ENCODE peak calls at places on chromosome 15, in nine cellular contexts. H, W, N, M, G, E, K, J and F are unnamed samples.

GRCh38 chr15:81301815-81302399 is 22.0 kb downstream of the STARD5 start:
- DNase-seq in H (no peak), W (no peak), N (peak), M (no peak), G (no peak), E (peak), K (no peak), J (no peak), F (peak)

GRCh38 chr15:51830279-51830806 is 890 bp downstream of the TMOD3 start:
- DNase-seq in H (no peak), W (peak), N (no peak), M (no peak), G (peak), E (no peak), K (peak), J (no peak), F (peak)

GRCh38 chr15:93331545-93332117 is 242.6 kb upstream of the RGMA start:
- DNase-seq in H (peak), W (no peak), N (no peak), M (no peak), G (no peak), E (no peak), K (no peak), J (peak), F (no peak)

GRCh38 chr15:40590635-40591105 is 3.4 kb upstream of the KNL1 start:
- DNase-seq in H (no peak), W (peak), N (no peak), M (no peak), G (no peak), E (no peak), K (peak), J (no peak), F (no peak)

GRCh38 chr15:77696006-77696631 is 63.4 kb upstream of the LINGO1 start:
- DNase-seq in H (no peak), W (no peak), N (no peak), M (no peak), G (no peak), E (no peak), K (no peak), J (no peak), F (no peak)

GRCh38 chr15:40762919-40763800 is 708 bp upstream of the GCHFR start:
- DNase-seq in H (peak), W (peak), N (peak), M (peak), G (peak), E (peak), K (peak), J (no peak), F (peak)

GRCh38 chr15:29687204-29687768 is 135.0 kb downstream of the TJP1 start:
- DNase-seq in H (no peak), W (no peak), N (no peak), M (no peak), G (no peak), E (peak), K (no peak), J (no peak), F (no peak)

GRCh38 chr15:63465104-63465503 is 39.3 kb upstream of the USP3 start:
- DNase-seq in H (no peak), W (peak), N (no peak), M (no peak), G (peak), E (no peak), K (peak), J (no peak), F (no peak)

GRCh38 chr15:39961051-39961450 is 27.1 kb downstream of the EIF2AK4 start:
- DNase-seq in H (no peak), W (no peak), N (no peak), M (no peak), G (no peak), E (no peak), K (no peak), J (no peak), F (no peak)

GRCh38 chr15:93378547-93378946 is 289.5 kb upstream of the RGMA start:
- DNase-seq in H (no peak), W (no peak), N (no peak), M (no peak), G (no peak), E (no peak), K (no peak), J (no peak), F (no peak)

GRCh38 chr15:90414408-90415028 is 26.5 kb downstream of the IQGAP1 start:
- DNase-seq in H (no peak), W (peak), N (no peak), M (no peak), G (peak), E (no peak), K (peak), J (no peak), F (no peak)

GRCh38 chr15:58694641-58695398 is 54.7 kb downstream of the ADAM10 start:
- DNase-seq in H (no peak), W (peak), N (no peak), M (no peak), G (no peak), E (no peak), K (peak), J (no peak), F (no peak)

GRCh38 chr15:41483115-41483514 is 10.6 kb upstream of the ITPKA start:
- DNase-seq in H (no peak), W (no peak), N (no peak), M (no peak), G (no peak), E (no peak), K (no peak), J (no peak), F (peak)

GRCh38 chr15:76032046-76032445 is 19.8 kb upstream of the NRG4 start:
- DNase-seq in H (no peak), W (no peak), N (no peak), M (no peak), G (no peak), E (no peak), K (no peak), J (no peak), F (no peak)

GRCh38 chr15:19987389-19988048 is 554.1 kb downstream of the GOLGA6L6 start:
- DNase-seq in H (no peak), W (no peak), N (no peak), M (no peak), G (no peak), E (no peak), K (no peak), J (peak), F (no peak)

GRCh38 chr15:74314897-74315438 is 52.5 kb downstream of the CYP11A1 start:
- DNase-seq in H (no peak), W (no peak), N (no peak), M (no peak), G (no peak), E (no peak), K (no peak), J (no peak), F (no peak)

GRCh38 chr15:67479781-67480180 is 41.1 kb upstream of the C15orf61 start:
- DNase-seq in H (no peak), W (peak), N (no peak), M (no peak), G (no peak), E (no peak), K (peak), J (no peak), F (no peak)

GRCh38 chr15:22968356-22968755 is 11.8 kb downstream of the CYFIP1 start:
- DNase-seq in H (no peak), W (peak), N (no peak), M (no peak), G (peak), E (no peak), K (peak), J (no peak), F (peak)

GRCh38 chr15:85616549-85616948 is 178.2 kb downstream of the KLHL25 start:
- DNase-seq in H (no peak), W (peak), N (no peak), M (no peak), G (no peak), E (no peak), K (peak), J (no peak), F (no peak)

GRCh38 chr15:33494306-33494705 is 183.5 kb downstream of the RYR3 start:
- DNase-seq in H (no peak), W (no peak), N (no peak), M (no peak), G (no peak), E (no peak), K (no peak), J (no peak), F (no peak)

GRCh38 chr15:82771789-82772607 is 33.9 kb downstream of the FSD2 start:
- DNase-seq in H (no peak), W (no peak), N (no peak), M (no peak), G (peak), E (no peak), K (no peak), J (no peak), F (no peak)

GRCh38 chr15:57529748-57530147 is 62.0 kb upstream of the MYZAP start:
- DNase-seq in H (no peak), W (no peak), N (no peak), M (no peak), G (no peak), E (no peak), K (no peak), J (no peak), F (no peak)

GRCh38 chr15:74289671-74290070 is 53.5 kb downstream of the CCDC33 start:
- DNase-seq in H (no peak), W (no peak), N (no peak), M (no peak), G (no peak), E (no peak), K (no peak), J (no peak), F (no peak)

GRCh38 chr15:85162237-85162636 is 180.6 kb downstream of the PDE8A start:
- DNase-seq in H (no peak), W (no peak), N (no peak), M (no peak), G (no peak), E (no peak), K (no peak), J (no peak), F (no peak)

GRCh38 chr15:89880727-89881126 is 13.1 kb downstream of the AP3S2 start:
- DNase-seq in H (no peak), W (no peak), N (no peak), M (no peak), G (no peak), E (no peak), K (no peak), J (no peak), F (no peak)

GRCh38 chr15:40233727-40234577 is 4.9 kb upstream of the PAK6 start:
- DNase-seq in H (no peak), W (no peak), N (no peak), M (no peak), G (peak), E (peak), K (no peak), J (peak), F (no peak)

GRCh38 chr15:96342611-96343528 is 12.4 kb downstream of the NR2F2 start:
- DNase-seq in H (peak), W (peak), N (no peak), M (no peak), G (no peak), E (no peak), K (peak), J (peak), F (no peak)

GRCh38 chr15:69704229-69704628 is 251.6 kb downstream of the RPLP1 start:
- DNase-seq in H (no peak), W (no peak), N (no peak), M (no peak), G (peak), E (no peak), K (peak), J (no peak), F (no peak)

GRCh38 chr15:32936283-32936918 is 218.6 kb downstream of the GREM1 start:
- DNase-seq in H (no peak), W (peak), N (no peak), M (no peak), G (peak), E (no peak), K (peak), J (no peak), F (peak)

GRCh38 chr15:33160581-33161165 is 33.8 kb downstream of the FMN1 start:
- DNase-seq in H (no peak), W (no peak), N (no peak), M (no peak), G (no peak), E (no peak), K (no peak), J (no peak), F (no peak)

DNA sequence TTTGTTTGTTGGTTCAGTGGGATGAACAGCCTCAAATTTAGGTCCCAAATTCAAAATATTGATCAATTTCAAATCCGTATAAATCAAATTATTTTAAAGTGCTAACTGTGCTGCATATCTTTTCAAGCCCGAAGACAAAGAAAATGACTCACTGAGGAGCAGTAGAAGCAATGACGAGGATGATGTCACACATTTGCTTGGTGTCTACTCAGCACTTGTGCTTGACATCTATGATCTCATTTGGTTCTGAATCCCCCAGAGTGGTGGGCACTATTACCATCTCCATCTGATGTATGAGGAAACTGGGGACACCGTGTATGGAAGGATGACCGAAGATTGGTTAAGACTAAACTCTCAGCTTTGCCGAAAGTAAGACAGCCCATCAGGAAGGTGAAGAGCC is 136.5 kb upstream of the CHRNA7 start:
- DNase-seq in H (no peak), W (no peak), N (no peak), M (no peak), G (no peak), E (no peak), K (no peak), J (no peak), F (no peak)
- H3K4me3 ChIP-seq in H (no peak), W (no peak), N (no peak), M (no peak), G (no peak), E (no peak), K (no peak), J (no peak), F (no peak)

DNA sequence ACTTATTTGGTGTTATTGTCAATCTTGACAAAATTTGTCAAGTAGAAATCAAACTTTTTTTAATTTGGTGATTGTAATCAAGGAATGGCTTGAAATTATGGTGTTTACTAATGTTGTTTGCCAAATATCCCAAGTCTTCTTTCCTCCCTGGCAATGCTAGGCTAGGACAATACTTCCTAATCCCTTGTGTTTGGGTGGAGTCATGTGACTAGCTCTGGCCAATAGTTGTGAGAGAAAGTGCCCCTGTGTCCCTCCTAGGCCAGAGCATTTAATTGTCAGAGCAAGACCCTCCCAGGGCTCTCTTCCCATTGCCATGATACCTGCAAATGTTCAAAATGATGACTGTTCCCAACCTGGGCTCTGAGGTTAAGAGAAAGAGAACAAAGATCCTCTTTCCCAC is 132.7 kb downstream of the ANXA2 start:
- DNase-seq in H (no peak), W (no peak), N (no peak), M (no peak), G (no peak), E (no peak), K (no peak), J (no peak), F (no peak)
- TF ChIP-seq CTCF in H (no peak), W (no peak), N (no peak), M (no peak), G (no peak), E (no peak), K (no peak), J (no peak), F (no peak)

DNA sequence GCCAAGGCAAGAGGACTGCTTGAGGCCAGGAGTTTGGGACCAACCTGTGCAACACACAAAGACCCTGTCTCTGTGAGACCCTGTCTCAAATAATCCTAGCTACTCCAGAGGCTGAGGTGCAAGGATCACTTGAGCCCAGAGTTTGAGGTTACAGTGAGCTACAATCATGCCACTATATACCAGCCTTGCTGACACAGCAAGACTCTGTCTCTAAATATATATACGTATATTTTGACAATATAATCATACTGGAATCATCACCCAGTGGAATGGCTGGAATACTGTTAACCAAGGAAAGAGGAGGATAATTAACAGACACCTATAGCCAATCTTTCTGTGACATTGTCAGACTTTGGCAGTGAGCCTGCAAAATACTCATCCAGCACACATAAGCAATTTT is 9.0 kb upstream of the MAP1A start:
- DNase-seq in H (no peak), W (no peak), N (no peak), M (no peak), G (no peak), E (no peak), K (no peak), J (no peak), F (no peak)
- H3K4me3 ChIP-seq in H (no peak), W (no peak), N (no peak), M (no peak), G (no peak), E (no peak), K (no peak), J (no peak), F (no peak)

GRCh38 chr15:101269479-101270223 is 7.6 kb downstream of the SELENOS start:
- DNase-seq in H (peak), W (peak), N (no peak), M (no peak), G (no peak), E (no peak), K (peak), J (peak), F (no peak)
- TF ChIP-seq CTCF in H (peak), W (peak), N (peak), M (no peak), G (peak), E (peak), K (peak), J (peak), F (peak)